ENCODE peak calls at places on chromosomes 3 and 15, in four cellular contexts. S, O, N and U are unnamed samples.

GRCh38 chr15:67080900-67081431 is 15.6 kb downstream of the SMAD3 start:
- DNase-seq in S (peak), O (no peak), N (no peak), U (peak)

GRCh38 chr3:37290551-37290950 is 116.2 kb upstream of the LRRFIP2 start:
- DNase-seq in S (no peak), O (no peak), N (no peak), U (no peak)

GRCh38 chr15:92636950-92637481 is 18.6 kb downstream of the FAM174B start:
- DNase-seq in S (no peak), O (peak), N (no peak), U (no peak)

GRCh38 chr3:159266779-159267178 is 464.9 kb downstream of the MFSD1 start:
- DNase-seq in S (no peak), O (peak), N (no peak), U (no peak)

GRCh38 chr3:102059145-102059943 is 210.0 kb downstream of the NFKBIZ start:
- DNase-seq in S (no peak), O (no peak), N (no peak), U (peak)

GRCh38 chr15:63185206-63185605 is 4.2 kb upstream of the RAB8B start:
- DNase-seq in S (no peak), O (peak), N (no peak), U (no peak)

GRCh38 chr3:32391643-32392529 is at the start of gene CMTM7:
- DNase-seq in S (peak), O (peak), N (no peak), U (no peak)

GRCh38 chr3:113231391-113231790 is 20.0 kb downstream of the BOC start:
- DNase-seq in S (no peak), O (no peak), N (no peak), U (no peak)

GRCh38 chr3:10329495-10330015 is 8.6 kb upstream of the SEC13 start:
- DNase-seq in S (no peak), O (no peak), N (no peak), U (no peak)

GRCh38 chr3:107025961-107026360 is 351.3 kb upstream of the CCDC54 start:
- DNase-seq in S (no peak), O (no peak), N (no peak), U (no peak)

GRCh38 chr15:76501726-76502125 is 165.2 kb downstream of the ISL2 start:
- DNase-seq in S (no peak), O (no peak), N (no peak), U (no peak)

GRCh38 chr3:28972921-28973320 is 307.9 kb upstream of the RBMS3 start:
- DNase-seq in S (no peak), O (no peak), N (no peak), U (no peak)

GRCh38 chr3:13833506-13834257 is 46.2 kb downstream of the WNT7A start:
- DNase-seq in S (no peak), O (no peak), N (no peak), U (no peak)

GRCh38 chr3:7695067-7695466 is 806.6 kb upstream of the LMCD1 start:
- DNase-seq in S (no peak), O (no peak), N (no peak), U (no peak)

DNA sequence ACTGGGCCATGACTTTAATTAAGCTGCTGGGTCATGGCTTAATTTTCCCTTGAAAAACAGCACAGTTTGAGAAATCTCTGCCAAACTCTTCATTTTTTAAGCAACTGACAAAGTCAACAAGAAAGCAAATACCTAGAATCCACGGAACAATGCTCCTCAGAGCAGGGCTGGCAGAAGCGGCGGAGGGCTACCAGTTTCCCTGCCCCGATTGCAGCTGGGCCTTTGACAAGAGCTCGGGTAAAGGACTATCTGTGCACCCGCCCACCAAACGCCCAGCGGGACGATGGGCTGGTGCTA is 1.2 kb downstream of the GOLIM4 start:
- DNase-seq in S (no peak), O (no peak), N (no peak), U (no peak)
- TF ChIP-seq CTCF in S (no peak), O (no peak), N (no peak), U (no peak)

DNA sequence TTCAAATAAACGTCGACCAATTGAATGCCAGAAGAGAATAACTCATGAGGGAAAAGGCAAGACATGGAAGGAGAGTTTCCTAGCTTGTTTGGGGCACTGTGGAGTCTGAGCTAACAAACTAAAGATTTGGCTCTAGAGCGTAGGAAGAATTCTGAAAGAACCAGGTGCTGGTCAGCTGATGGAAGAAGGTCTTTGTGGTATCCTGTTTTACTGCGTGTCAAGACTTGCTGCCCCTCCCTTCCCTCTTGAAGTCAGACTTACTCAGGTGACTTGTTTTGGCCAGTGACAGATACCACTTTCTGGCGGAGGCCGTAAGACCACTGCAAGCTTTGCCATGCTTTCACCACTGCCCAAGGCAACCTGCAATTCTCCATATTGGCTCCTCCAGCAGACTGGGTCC is 673 bp upstream of the HCLS1 start:
- DNase-seq in S (no peak), O (no peak), N (no peak), U (no peak)
- H3K4me3 ChIP-seq in S (no peak), O (no peak), N (no peak), U (no peak)

DNA sequence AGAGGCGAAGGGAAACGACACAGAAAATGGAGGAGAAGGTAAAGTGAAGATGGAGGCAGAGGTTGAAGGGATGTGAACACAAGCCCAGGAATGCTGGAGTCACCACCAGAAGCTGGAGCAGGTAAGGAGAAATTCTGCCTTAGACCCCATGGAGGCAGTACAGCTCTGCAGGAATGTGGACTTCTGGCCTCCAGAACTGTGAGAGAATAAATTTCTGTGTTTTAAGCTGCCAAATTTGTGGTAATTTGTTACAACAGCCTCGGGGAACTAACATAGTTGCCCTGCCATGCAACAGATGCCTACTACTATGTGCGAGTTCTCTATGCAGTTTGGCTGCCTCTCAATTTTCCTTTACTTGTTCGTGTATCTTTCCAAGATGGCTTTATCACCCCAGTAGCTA is 394.1 kb downstream of the TUSC7 start:
- DNase-seq in S (no peak), O (no peak), N (no peak), U (no peak)
- TF ChIP-seq CTCF in S (no peak), O (peak), N (no peak), U (no peak)

GRCh38 chr3:114307222-114307840 is 13.5 kb downstream of the TIGIT start:
- DNase-seq in S (no peak), O (no peak), N (no peak), U (no peak)

GRCh38 chr3:114307841-114308228 is 14.0 kb downstream of the TIGIT start:
- DNase-seq in S (no peak), O (no peak), N (no peak), U (no peak)

GRCh38 chr3:114308377-114308776 is 14.5 kb downstream of the TIGIT start:
- DNase-seq in S (no peak), O (no peak), N (no peak), U (no peak)

GRCh38 chr3:114310701-114311100 is 16.9 kb downstream of the TIGIT start:
- DNase-seq in S (no peak), O (no peak), N (no peak), U (no peak)

GRCh38 chr3:114308830-114309229 is 15.0 kb downstream of the TIGIT start:
- DNase-seq in S (no peak), O (no peak), N (no peak), U (peak)
- H3K4me3 ChIP-seq in S (no peak), O (no peak), N (no peak), U (no peak)

GRCh38 chr15:68668926-68669600 is 90.3 kb downstream of the CORO2B start:
- DNase-seq in S (no peak), O (peak), N (no peak), U (no peak)

GRCh38 chr15:68676011-68676605 is 97.3 kb downstream of the CORO2B start:
- DNase-seq in S (no peak), O (peak), N (no peak), U (no peak)

GRCh38 chr15:68674975-68675374 is 96.2 kb downstream of the CORO2B start:
- DNase-seq in S (no peak), O (peak), N (no peak), U (no peak)

GRCh38 chr15:68672251-68672650 is 93.5 kb downstream of the CORO2B start:
- DNase-seq in S (no peak), O (no peak), N (no peak), U (no peak)

GRCh38 chr15:68672781-68673205 is 94.0 kb downstream of the CORO2B start:
- DNase-seq in S (no peak), O (peak), N (no peak), U (no peak)
- TF ChIP-seq CTCF in S (no peak), O (peak), N (peak), U (no peak)

DNA sequence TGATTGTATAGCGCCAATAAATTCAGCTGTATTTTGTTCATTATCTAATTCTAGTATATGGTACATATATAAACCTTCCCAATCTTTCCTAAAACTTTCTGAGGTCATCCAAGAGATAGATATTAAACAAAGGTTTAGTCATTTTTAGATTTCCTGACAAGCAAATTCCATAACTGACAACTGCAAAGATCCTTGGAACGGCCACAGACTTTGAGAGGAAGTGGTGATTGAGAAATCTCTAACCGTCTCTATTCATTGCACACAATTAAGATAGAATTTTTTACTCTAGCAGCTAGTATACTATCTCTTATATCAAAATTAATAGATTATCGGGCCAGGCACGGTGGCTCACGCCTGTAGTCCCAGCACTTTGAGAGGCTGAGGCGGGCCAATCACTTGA is 4.7 kb downstream of the CSNK1G1 start:
- DNase-seq in S (no peak), O (no peak), N (no peak), U (no peak)
- H3K4me3 ChIP-seq in S (no peak), O (no peak), N (no peak), U (no peak)

DNA sequence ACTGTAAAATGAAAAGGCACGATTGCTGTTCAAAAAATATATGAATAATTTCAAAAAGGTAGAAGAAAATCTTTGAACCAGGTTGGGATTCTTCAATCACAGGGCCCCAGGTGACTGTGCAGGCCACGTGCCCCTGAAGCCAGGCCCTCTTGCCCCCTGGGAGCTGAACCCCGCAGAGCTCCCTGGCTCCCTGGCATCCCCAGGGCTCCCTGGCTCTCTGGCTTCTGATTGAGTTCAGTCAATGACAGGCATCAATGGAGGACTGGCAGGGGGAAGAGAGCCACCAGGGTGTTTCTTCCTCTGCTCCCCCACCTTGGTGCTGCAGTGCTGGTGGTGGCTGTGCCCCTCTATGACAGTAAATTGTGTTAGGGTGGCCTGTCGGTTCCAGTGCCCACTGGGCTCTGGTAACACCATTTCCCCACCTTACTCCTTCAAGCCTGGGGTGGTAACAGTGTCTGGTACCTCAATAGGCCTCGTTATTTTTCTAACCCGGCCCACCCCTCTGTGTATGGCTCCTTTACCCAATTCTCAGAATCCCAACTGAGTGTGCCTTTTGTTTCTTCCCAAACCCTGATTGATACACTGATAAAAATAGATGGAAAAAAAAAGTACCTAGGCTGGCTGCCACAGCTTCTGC is 62.7 kb downstream of the STARD5 start:
- DNase-seq in S (no peak), O (no peak), N (no peak), U (no peak)
- TF ChIP-seq CTCF in S (no peak), O (no peak), N (no peak), U (no peak)

DNA sequence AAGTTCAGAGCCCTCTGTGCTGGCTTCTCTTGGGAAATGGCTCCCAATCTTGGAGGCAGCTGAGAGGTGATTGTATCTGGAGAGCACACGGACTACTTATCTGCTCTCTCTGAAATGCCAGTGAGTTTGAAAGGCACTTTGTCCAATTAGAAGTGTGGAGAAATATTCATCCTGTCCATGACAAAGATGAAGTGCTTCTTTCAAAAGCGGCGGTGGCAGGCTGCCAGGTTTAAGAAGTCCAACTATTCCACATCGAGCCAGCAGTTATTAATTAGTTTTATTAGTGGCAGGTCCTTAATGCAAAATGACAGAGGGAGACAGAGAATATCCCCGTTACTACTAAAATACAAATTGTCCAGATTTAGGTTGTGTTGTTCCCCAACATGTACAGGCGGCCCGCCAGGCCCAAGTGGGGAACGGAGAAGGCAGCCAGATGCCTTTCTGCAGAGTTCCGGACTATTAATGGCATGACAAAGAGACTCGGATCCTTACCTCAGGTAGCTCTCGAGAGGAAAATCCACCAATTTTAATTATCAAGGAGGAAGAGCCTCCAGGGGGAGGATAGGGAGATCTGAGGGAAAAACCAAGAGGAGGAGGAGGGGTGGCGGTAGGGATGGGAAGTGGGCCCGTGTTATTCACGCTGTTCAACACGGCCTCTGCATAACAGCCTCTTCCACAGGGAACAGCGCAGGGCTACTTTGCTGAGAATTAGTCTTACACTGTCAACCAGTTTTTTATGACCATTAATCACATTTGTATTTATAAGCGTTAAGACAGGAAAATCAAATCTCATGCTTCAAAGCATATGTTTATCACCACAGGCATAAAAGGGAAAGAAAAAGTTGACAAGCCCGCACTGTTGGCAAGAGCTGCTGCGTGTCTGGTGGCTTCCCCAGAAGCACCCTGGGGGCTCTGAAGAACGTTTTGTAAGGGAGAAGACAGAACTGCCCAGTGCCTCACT is 41.9 kb downstream of the RORA start:
- DNase-seq in S (no peak), O (no peak), N (no peak), U (no peak)
- H3K4me3 ChIP-seq in S (peak), O (no peak), N (no peak), U (no peak)

GRCh38 chr3:189144645-189145044 is 27.1 kb upstream of the TPRG1 start:
- DNase-seq in S (no peak), O (no peak), N (no peak), U (no peak)
- TF ChIP-seq CTCF in S (peak), O (no peak), N (peak), U (no peak)